ENCODE peak calls at places on chromosomes 2 and 18, in nine cellular contexts. V is stomach, H is HCT116, T is Panc1, A is breast epithelium, I is spleen, L is suprapubic skin, U is prostate gland, C is GM12878. K is an unnamed sample.
A peak's percentile ranks its signal among the peaks of the same experiment; 100 is the strongest.

GRCh38 chr2:31228717-31229116 is 5.2 kb upstream of the EHD3 start:
- DNase-seq in V (no peak), H (no peak), T (no peak), A (no peak), I (no peak), L (no peak), U (no peak), C (no peak), K (no peak)

GRCh38 chr2:36423172-36423571 is 67.6 kb downstream of the CRIM1 start:
- DNase-seq in V (no peak), H (no peak), T (no peak), A (no peak), I (no peak), L (no peak), U (no peak), C (no peak), K (peak; percentile 38)

GRCh38 chr18:71287268-71287667 is 998.4 kb downstream of the SOCS6 start:
- DNase-seq in V (no peak), H (no peak), T (no peak), A (no peak), I (no peak), L (no peak), U (no peak), C (no peak), K (no peak)

GRCh38 chr2:31202041-31202440 is 15.3 kb downstream of the CAPN14 start:
- DNase-seq in V (no peak), H (no peak), T (no peak), A (no peak), I (no peak), L (no peak), U (no peak), C (no peak), K (no peak)

GRCh38 chr2:165868211-165868610 is 74.2 kb upstream of the GALNT3 start:
- DNase-seq in V (no peak), H (no peak), T (no peak), A (no peak), I (no peak), L (no peak), U (no peak), C (no peak), K (no peak)

GRCh38 chr2:84906900-84907714 is 1.7 kb downstream of the TMSB10 start:
- DNase-seq in V (no peak), H (peak; percentile 83), T (no peak), A (no peak), I (peak; percentile 91), L (no peak), U (no peak), C (no peak), K (peak; percentile 69)

GRCh38 chr2:189865836-189866235 is 81.6 kb downstream of the PMS1 start:
- DNase-seq in V (no peak), H (no peak), T (no peak), A (no peak), I (no peak), L (no peak), U (no peak), C (no peak), K (no peak)

GRCh38 chr2:233867993-233868532 is at the start of gene MSL3B:
- DNase-seq in V (peak; percentile 51), H (peak; percentile 46), T (no peak), A (no peak), I (peak; percentile 83), L (no peak), U (no peak), C (no peak), K (peak; percentile 47)

GRCh38 chr2:203484266-203485112 is 50.6 kb downstream of the RAPH1 start:
- DNase-seq in V (peak; percentile 32), H (no peak), T (peak; percentile 45), A (no peak), I (no peak), L (no peak), U (peak; percentile 21), C (peak; percentile 40), K (peak; percentile 38)

GRCh38 chr18:25097119-25098114 is 254.5 kb downstream of the ZNF521 start:
- DNase-seq in V (no peak), H (no peak), T (no peak), A (no peak), I (no peak), L (no peak), U (no peak), C (no peak), K (no peak)

GRCh38 chr2:37468139-37468538 is 123.7 kb downstream of the QPCT start:
- DNase-seq in V (no peak), H (no peak), T (no peak), A (no peak), I (no peak), L (no peak), U (no peak), C (no peak), K (no peak)

GRCh38 chr2:53770264-53770663 is 2.7 kb downstream of the CHAC2 start:
- DNase-seq in V (no peak), H (no peak), T (no peak), A (no peak), I (no peak), L (no peak), U (no peak), C (no peak), K (no peak)

GRCh38 chr18:46621111-46621766 is 35.8 kb downstream of the LOXHD1 start:
- DNase-seq in V (no peak), H (no peak), T (no peak), A (no peak), I (no peak), L (no peak), U (peak; percentile 1), C (no peak), K (no peak)

GRCh38 chr2:38173690-38174089 is 97.7 kb upstream of the CYP1B1 start:
- DNase-seq in V (no peak), H (no peak), T (no peak), A (no peak), I (no peak), L (no peak), U (no peak), C (no peak), K (no peak)

GRCh38 chr2:9251154-9252001 is 44.8 kb downstream of the ASAP2 start:
- DNase-seq in V (peak; percentile 40), H (no peak), T (no peak), A (peak; percentile 62), I (no peak), L (peak; percentile 74), U (peak; percentile 34), C (no peak), K (no peak)

GRCh38 chr18:24926649-24927048 is 425.3 kb downstream of the ZNF521 start:
- DNase-seq in V (no peak), H (no peak), T (no peak), A (no peak), I (no peak), L (no peak), U (no peak), C (no peak), K (no peak)

DNA sequence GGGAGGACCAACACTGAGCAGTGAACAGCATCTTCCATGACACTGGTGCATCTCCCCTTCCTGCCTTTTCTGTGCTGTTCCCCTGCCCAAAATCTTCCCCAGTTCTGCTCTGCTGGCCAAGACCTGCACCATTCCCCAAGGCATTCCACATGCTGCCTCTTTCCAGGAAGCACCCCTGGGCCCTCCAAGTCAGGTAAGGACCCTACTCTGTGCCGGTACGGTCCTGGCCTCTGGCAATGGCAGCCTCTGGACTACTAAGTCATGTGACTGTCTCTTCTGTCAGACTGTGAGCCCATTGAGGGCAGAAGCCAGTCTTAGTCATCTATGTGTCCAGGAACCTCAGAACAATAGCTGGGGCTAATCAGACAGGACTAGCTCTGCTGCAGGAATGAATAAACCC is 282.0 kb downstream of the MYCN start:
- DNase-seq in V (no peak), H (no peak), T (no peak), A (no peak), I (no peak), L (no peak), U (no peak), C (no peak), K (no peak)
- H3K9me3 ChIP-seq in V (no peaks in the 10 kb centered on the region), H (no peaks in the 10 kb centered on the region), T (no peaks in the 10 kb centered on the region), A (no peaks in the 10 kb centered on the region), I (no peaks in the 10 kb centered on the region), L (no peaks in the 10 kb centered on the region), U (no peaks in the 10 kb centered on the region), C (no peaks in the 10 kb centered on the region), K (no peaks in the 10 kb centered on the region)

GRCh38 chr2:239304533-239305221 is 96.1 kb downstream of the HDAC4 start:
- DNase-seq in V (peak; percentile 23), H (no peak), T (no peak), A (no peak), I (peak; percentile 66), L (peak; percentile 58), U (no peak), C (no peak), K (peak; percentile 11)
- H3K4me3 ChIP-seq in V (no peak overlapping the region), H (no peak overlapping the region), T (no peak overlapping the region), A (no peak overlapping the region), I (no peak overlapping the region), L (no peak overlapping the region), U (no peak overlapping the region), C (no peak overlapping the region), K (no peak overlapping the region)

GRCh38 chr2:26722911-26723310 is 30.4 kb downstream of the KCNK3 start:
- DNase-seq in V (no peak), H (no peak), T (no peak), A (no peak), I (no peak), L (no peak), U (no peak), C (no peak), K (no peak)

GRCh38 chr2:26721267-26722032 is 28.9 kb downstream of the KCNK3 start:
- DNase-seq in V (peak; percentile 84), H (no peak), T (no peak), A (no peak), I (no peak), L (no peak), U (no peak), C (no peak), K (peak; percentile 37)

GRCh38 chr2:26718949-26719686 is 26.6 kb downstream of the KCNK3 start:
- DNase-seq in V (no peak), H (no peak), T (no peak), A (no peak), I (no peak), L (no peak), U (no peak), C (no peak), K (no peak)

GRCh38 chr2:26722328-26722727 is 29.8 kb downstream of the KCNK3 start:
- DNase-seq in V (no peak), H (no peak), T (no peak), A (no peak), I (no peak), L (no peak), U (no peak), C (no peak), K (no peak)

GRCh38 chr2:26720322-26721166 is 28.0 kb downstream of the KCNK3 start:
- DNase-seq in V (peak; percentile 88), H (peak; percentile 29), T (no peak), A (peak; percentile 68), I (no peak), L (no peak), U (peak; percentile 81), C (no peak), K (peak; percentile 74)
- TF ChIP-seq POLR2AphosphoS5 in V (peak; percentile 66), H (peak; percentile 25), T (no peak), A (no peak), I (peak; percentile 75), L (no peak), U (peak; percentile 91), C (no peak), K (peak; percentile 74)

DNA sequence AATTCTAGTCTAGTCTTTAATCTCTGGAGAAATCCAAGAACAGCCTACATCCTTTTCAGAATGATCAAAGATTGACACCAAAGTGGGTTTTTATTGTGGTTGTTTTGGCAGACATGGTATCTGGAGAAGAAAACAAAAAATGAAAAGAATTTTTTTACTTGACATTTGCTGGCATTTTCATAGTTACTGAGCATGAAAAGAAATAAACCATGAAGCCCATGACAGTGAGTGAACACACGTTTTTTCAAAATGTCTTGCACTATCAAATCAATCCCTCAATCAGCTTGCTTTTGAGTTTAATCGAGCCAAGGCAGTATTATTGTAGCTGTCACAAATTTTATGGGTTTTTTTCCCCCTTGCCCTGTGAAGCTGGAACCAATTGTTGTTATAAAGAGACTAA is 125.3 kb downstream of the CCBE1 start:
- DNase-seq in V (no peak), H (no peak), T (no peak), A (no peak), I (no peak), L (no peak), U (no peak), C (no peak), K (no peak)
- H3K9me3 ChIP-seq in V (no peaks in the 10 kb centered on the region), H (no peaks in the 10 kb centered on the region), T (no peaks in the 10 kb centered on the region), A (no peaks in the 10 kb centered on the region), I (no peaks in the 10 kb centered on the region), L (no peaks in the 10 kb centered on the region), U (no peaks in the 10 kb centered on the region), C (no peaks in the 10 kb centered on the region), K (no peaks in the 10 kb centered on the region)